ENCODE peak calls at places on chromosomes 13 and 19, in four cellular contexts. R is left ventricle myocardium inferior, L is Peyer's patch, Q is AG04450. J is an unnamed sample.

GRCh38 chr19:33241530-33242101 is 16.0 kb upstream of the SLC7A10 start:
- DNase-seq in Q (no peak), L (peak), R (no peak), J (no peak)

GRCh38 chr19:9306443-9306842 is 3.2 kb downstream of the ZNF699 start:
- DNase-seq in Q (peak), L (no peak), R (no peak), J (no peak)

GRCh38 chr13:21637296-21637695 is 33.3 kb upstream of the MICU2 start:
- DNase-seq in Q (no peak), R (no peak), L (no peak), J (no peak)

GRCh38 chr19:44735011-44735410 is 13.5 kb upstream of the BCL3 start:
- DNase-seq in R (no peak), Q (no peak), L (no peak), J (no peak)

GRCh38 chr13:39789451-39789850 is 134.0 kb downstream of the COG6 start:
- DNase-seq in Q (no peak), L (no peak), R (no peak), J (no peak)

GRCh38 chr13:33076451-33076992 is 60.3 kb downstream of the KL start:
- DNase-seq in R (no peak), Q (no peak), L (no peak), J (no peak)

GRCh38 chr19:42487025-42487797 is 41.1 kb downstream of the CEACAM1 start:
- DNase-seq in L (no peak), R (no peak), Q (no peak), J (no peak)

GRCh38 chr13:78609464-78610205 is 6.3 kb upstream of the POU4F1 start:
- DNase-seq in L (no peak), Q (no peak), R (no peak), J (no peak)

GRCh38 chr19:17289489-17289888 is 7.8 kb downstream of the ANKLE1 start:
- DNase-seq in R (peak), Q (peak), L (peak), J (no peak)

GRCh38 chr13:25990801-25991200 is 61.0 kb downstream of the SHISA2 start:
- DNase-seq in R (no peak), Q (no peak), L (no peak), J (no peak)

GRCh38 chr13:25945596-25945995 is 106.2 kb downstream of the SHISA2 start:
- DNase-seq in Q (no peak), R (no peak), L (no peak), J (no peak)

GRCh38 chr13:59877933-59878332 is 285.8 kb downstream of the DIAPH3 start:
- DNase-seq in R (no peak), Q (no peak), L (no peak), J (no peak)

GRCh38 chr13:45316210-45316799 is 24.7 kb downstream of the TPT1 start:
- DNase-seq in R (no peak), Q (no peak), L (no peak), J (no peak)

GRCh38 chr19:16106121-16106520 is 5.6 kb upstream of the RAB8A start:
- DNase-seq in L (no peak), R (no peak), Q (no peak), J (no peak)

GRCh38 chr19:33293255-33294057 is 8.9 kb downstream of the CEBPA start:
- DNase-seq in L (no peak), R (no peak), Q (peak), J (no peak)

GRCh38 chr13:45807520-45808099 is 43.9 kb downstream of the SIAH3 start:
- DNase-seq in R (no peak), Q (no peak), L (no peak), J (no peak)

GRCh38 chr19:40423938-40424337 is 1.9 kb downstream of the SERTAD1 start:
- DNase-seq in R (no peak), Q (no peak), L (no peak), J (no peak)
- H3K27ac ChIP-seq in R (peak), Q (no peak), L (no peak), J (no peak)

GRCh38 chr19:4652075-4652474 is 12.8 kb downstream of the TNFAIP8L1 start:
- DNase-seq in L (no peak), R (no peak), Q (no peak), J (no peak)
- H3K27ac ChIP-seq in L (no peak), R (no peak), Q (no peak), J (no peak)

GRCh38 chr19:29528350-29528945 is 2.7 kb downstream of the VSTM2B start:
- DNase-seq in R (peak), Q (peak), L (no peak), J (no peak)

GRCh38 chr19:29524912-29525870 is 603 bp upstream of the VSTM2B start:
- DNase-seq in L (no peak), R (peak), Q (no peak), J (no peak)

GRCh38 chr19:29525901-29526729 is at the start of gene VSTM2B:
- DNase-seq in L (no peak), R (no peak), Q (no peak), J (no peak)

GRCh38 chr19:29527500-29528328 is 1.9 kb downstream of the VSTM2B start:
- DNase-seq in L (no peak), R (no peak), Q (no peak), J (no peak)

DNA sequence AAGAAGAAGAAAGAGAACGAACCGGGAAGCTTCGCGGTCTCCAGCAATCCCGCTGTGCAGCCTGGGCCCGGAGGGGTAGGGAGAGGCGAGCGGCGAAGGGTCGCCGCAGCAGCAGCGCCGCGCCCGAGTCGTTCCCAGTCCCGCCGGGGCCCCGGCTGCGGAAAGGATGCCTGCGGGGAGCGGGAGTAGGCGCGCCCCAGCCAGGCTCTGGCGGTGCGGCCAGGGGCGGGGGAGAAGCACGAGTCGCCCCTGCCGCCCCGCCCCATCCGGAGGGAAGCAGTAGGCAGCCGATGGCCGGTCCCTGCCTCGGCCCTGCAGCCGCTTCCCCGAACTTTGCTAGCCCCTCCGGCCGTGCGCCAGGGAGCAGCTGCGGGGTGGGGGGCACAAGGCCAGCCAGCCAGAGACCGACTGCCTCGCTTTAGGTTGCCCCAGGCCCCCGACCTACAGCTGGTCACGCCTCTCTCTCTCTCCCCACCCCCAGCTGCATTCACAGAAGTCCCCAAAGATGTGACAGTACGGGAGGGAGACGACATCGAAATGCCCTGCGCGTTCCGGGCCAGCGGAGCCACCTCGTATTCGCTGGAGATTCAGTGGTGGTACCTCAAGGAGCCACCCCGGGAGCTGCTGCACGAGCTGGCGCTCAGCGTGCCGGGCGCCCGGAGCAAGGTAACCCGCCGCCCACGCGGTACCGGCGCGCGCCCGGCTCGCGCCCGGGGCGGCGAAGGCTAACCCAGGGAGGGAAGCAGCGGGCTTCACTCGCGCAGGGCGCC is 1.1 kb downstream of the VSTM2B start:
- DNase-seq in L (no peak), R (no peak), Q (no peak), J (no peak)
- H3K27ac ChIP-seq in L (no peak), R (no peak), Q (no peak), J (no peak)

DNA sequence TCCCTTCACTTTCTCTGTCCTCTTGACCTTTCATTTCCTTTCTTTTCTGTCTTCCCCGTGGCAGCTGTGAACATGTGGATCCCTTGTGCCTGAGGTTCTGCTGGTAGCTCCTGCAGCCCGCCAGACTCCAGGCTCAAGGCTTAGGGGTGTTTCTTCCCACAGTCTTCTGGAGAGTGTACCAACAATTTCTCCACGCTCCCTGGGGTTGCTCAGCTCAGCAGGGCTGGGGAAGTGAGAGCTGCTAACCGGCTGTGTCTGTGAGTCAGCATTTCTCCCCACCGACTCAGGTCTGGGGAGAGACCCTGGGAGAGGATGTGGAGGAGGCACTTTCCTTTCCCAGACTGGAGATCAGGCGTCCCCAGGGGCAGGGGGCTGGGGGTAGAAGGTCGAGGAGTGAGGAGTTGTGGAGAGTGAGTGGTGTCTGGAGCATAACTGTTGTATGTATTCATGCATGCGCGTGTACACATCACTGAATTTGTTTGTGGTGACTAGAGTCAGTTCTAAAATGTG is 193.6 kb downstream of the KCNRG start:
- DNase-seq in L (peak), Q (peak), R (peak), J (no peak)
- H3K27ac ChIP-seq in L (no peak), Q (peak), R (peak), J (no peak)

DNA sequence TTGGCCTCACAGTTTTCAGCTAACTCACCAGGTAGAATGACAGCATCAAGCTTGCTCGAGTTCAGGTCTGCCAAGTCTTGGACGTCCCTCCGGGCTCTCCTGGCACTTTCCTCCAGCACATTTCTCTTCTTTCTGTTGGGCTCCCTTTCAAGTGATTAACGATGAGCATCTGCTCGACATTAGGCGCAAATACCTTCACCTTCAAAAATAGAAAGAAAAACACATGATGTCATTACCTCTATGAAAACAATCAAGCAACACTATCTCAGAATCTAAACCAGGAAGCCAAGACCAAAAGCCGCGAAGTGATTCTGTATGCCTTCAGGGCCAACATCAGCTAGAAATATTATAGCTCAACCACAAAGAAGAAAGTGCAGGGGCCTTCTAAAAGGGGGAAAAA is 15.4 kb upstream of the CLN5 start:
- DNase-seq in R (no peak), L (no peak), Q (no peak), J (no peak)
- H3K27ac ChIP-seq in R (no peak), L (no peak), Q (no peak), J (no peak)

DNA sequence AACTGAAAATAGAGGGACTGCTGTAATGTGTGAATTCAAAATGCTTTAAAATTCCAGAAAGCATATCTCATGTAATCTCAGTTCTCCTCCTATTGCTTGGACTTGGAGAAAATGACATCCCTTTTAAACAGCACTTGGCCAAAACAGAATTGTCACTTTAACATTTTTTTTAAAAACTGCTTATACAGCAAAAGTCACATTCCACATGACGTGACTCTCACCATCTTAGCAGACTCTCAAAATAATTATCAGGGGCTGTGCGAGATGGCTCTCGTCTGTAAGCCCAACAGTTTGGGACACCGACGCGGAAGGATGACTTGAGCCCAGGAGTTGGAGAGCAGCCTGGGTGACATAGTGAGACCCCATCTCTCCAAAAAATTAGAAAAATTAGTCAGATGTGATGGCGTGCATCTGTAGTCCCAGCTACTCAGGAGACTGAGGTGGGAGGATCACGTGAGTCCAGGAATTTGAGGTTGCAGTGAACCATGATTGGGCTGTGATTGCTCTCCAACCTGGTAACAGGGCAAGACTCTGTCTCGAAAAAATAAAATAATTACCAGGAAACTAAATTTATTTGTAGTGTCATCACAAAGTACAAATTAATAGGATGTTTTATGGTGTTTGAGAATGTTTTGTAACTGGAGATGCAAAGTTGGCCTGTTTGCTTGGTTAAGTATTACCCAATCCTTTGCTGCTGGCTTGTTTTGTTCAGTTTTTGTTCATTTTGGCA is 8.8 kb downstream of the SAFB start:
- DNase-seq in R (no peak), Q (no peak), L (no peak), J (no peak)
- H3K27ac ChIP-seq in R (peak), Q (no peak), L (no peak), J (no peak)

DNA sequence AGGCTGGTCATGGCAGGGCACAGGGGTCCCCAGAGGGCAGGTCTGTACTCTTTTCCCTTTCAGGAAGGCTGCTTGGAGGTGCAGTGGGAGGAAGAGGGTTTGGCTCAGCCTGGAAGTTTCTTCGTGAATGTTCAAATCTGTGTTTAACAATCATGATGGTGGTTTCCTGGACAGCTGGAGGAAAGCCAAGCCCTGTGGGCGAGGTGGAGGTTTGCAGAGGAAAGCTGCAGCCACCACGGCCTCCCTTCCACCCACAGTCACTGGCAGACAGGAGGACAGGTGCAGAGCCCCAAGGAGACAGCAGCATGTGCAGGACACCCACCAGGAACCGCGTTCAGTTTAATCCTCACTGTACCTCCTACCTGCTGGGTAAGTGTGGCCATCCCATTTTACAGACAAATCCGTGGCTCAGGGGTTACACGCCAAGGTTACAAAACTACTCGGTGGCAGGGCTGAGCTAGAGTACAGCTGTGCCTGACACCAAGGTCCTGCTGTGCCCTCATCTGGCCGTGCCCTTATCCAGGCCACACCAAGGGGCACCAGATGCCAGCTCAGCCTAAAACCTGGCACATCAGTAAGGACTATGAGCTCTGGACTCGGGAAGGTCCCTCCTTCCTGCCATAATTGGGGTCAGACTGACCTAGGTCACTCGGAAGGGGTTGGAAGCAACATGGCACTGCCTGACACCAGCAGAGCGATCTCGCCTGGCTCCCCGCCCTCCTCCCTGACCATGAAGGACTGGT is 34.1 kb downstream of the SUGP2 start:
- DNase-seq in R (no peak), Q (peak), L (no peak), J (no peak)
- H3K27ac ChIP-seq in R (no peak), Q (no peak), L (no peak), J (no peak)

GRCh38 chr19:48556825-48557224 is 4.9 kb downstream of the SULT2B1 start:
- DNase-seq in Q (no peak), R (no peak), L (no peak), J (no peak)

GRCh38 chr19:48558018-48558684 is 6.2 kb downstream of the SULT2B1 start:
- DNase-seq in L (no peak), R (no peak), Q (no peak), J (no peak)

GRCh38 chr19:48553676-48554384 is 1.9 kb downstream of the SULT2B1 start:
- DNase-seq in Q (no peak), R (no peak), L (no peak), J (no peak)

GRCh38 chr19:48554385-48555091 is 2.6 kb downstream of the SULT2B1 start:
- DNase-seq in L (no peak), R (no peak), Q (no peak), J (no peak)

DNA sequence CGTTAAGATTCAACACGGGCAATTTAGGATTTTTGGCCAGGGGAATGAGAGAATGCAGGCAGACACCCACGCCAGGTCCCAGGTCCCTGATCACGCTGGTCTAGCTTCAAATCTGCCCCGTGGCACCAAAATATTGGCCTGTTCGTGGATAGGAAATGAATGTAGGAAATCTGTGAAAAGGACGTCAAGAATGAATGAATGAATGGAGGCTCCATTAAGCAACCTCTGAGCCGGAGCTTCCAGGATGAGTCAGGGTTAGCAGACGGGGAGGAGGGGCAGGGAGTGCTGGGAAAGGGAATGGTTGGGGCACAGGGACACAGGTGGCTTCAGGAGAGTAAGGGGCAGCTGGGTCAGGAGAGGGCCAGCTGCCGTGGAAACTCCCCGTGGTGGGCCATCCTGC is 4.2 kb downstream of the SULT2B1 start:
- DNase-seq in R (no peak), Q (no peak), L (no peak), J (no peak)
- H3K27ac ChIP-seq in R (no peak), Q (no peak), L (peak), J (no peak)

GRCh38 chr13:23868521-23868920 is 20.7 kb downstream of the MIPEP start:
- DNase-seq in R (no peak), L (no peak), Q (peak), J (no peak)

GRCh38 chr13:23867027-23867491 is 22.1 kb downstream of the MIPEP start:
- DNase-seq in L (no peak), Q (no peak), R (no peak), J (no peak)

GRCh38 chr13:23865898-23866297 is 23.3 kb downstream of the MIPEP start:
- DNase-seq in Q (no peak), L (no peak), R (no peak), J (no peak)

GRCh38 chr13:23865065-23865464 is 24.1 kb downstream of the MIPEP start:
- DNase-seq in L (no peak), Q (no peak), R (no peak), J (no peak)

DNA sequence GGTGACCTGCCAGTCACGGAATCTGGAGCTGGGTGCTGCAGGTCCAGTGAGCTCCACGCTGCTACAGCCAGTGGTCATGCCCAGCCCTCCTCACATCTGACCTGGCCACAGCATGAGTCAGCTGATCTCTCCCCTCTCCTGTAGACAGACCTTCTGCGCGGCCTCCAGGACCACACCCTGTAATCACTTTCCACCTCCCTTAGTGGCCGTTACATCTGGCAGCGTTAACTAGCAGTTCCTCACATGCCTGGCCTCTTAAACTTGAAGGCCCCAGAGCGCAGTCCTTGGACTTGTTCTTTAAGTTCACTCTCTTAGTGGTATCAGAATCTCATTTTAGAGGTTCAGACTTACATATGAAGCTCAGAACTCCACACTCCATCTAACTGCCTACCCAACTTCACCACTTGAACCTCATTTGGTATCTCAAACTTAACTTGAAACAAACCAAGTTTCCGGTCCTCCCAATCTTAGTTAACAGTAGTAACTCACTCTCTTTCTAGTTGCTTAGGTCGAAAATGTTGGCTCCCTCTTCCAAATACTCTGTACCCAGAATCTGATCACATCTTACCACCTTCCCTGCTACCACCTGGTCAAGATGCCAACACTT is 22.7 kb downstream of the MIPEP start:
- DNase-seq in Q (no peak), L (no peak), R (no peak), J (no peak)
- H3K27ac ChIP-seq in Q (peak), L (no peak), R (no peak), J (no peak)